ENCODE peak calls at places on chromosome 9, in nine cellular contexts. B is OCI-LY7, F is SW 1271, I is NCI-H1105, R is upper lobe of right lung, N is heart left ventricle, S is fibroblast of mammary gland, Z is H7, M is pons. O is an unnamed sample.

GRCh38 chr9:88387035-88387732 is 1.1 kb upstream of the SPIN1 start:
- DNase-seq in B (no peak), R (peak), F (no peak), Z (peak), I (peak), S (peak), N (no peak), M (peak), O (peak)

GRCh38 chr9:96121162-96121561 is 180.8 kb downstream of the HSD17B3 start:
- DNase-seq in Z (no peak), S (peak), B (no peak), M (no peak), F (no peak), N (no peak), I (no peak), R (no peak), O (no peak)

GRCh38 chr9:112605518-112605917 is 112.4 kb downstream of the INIP start:
- DNase-seq in B (no peak), N (no peak), S (no peak), F (no peak), R (no peak), M (no peak), I (no peak), Z (no peak), O (no peak)

GRCh38 chr9:85483214-85483613 is 258.5 kb downstream of the AGTPBP1 start:
- DNase-seq in B (peak), I (no peak), S (no peak), M (no peak), N (no peak), Z (no peak), R (no peak), F (no peak), O (no peak)

GRCh38 chr9:129886226-129887174 is 51.2 kb downstream of the USP20 start:
- DNase-seq in M (peak), R (peak), I (no peak), F (no peak), B (no peak), N (no peak), S (no peak), Z (no peak), O (no peak)

GRCh38 chr9:135857371-135857786 is 50.0 kb downstream of the CAMSAP1 start:
- DNase-seq in I (no peak), M (no peak), B (no peak), N (no peak), R (no peak), Z (no peak), F (no peak), S (peak), O (no peak)

GRCh38 chr9:4359016-4359415 is 59.1 kb upstream of the GLIS3 start:
- DNase-seq in F (no peak), Z (no peak), S (no peak), B (no peak), M (no peak), I (no peak), R (no peak), N (no peak), O (no peak)

GRCh38 chr9:133002147-133003070 is 23.9 kb downstream of the GFI1B start:
- DNase-seq in B (no peak), M (no peak), R (no peak), I (peak), S (no peak), F (no peak), Z (peak), N (no peak), O (no peak)

GRCh38 chr9:111948958-111949357 is 52.3 kb downstream of the UGCG start:
- DNase-seq in R (no peak), M (no peak), I (no peak), B (no peak), F (no peak), S (no peak), N (no peak), Z (no peak), O (no peak)

O was measured in adrenal gland.